ENCODE peak calls at places on chromosomes 11 and 22, in seven cellular contexts. W is sigmoid colon, P is stomach, U is K562, O is transverse colon, T is A549, K is ovary. E is an unnamed sample.

GRCh38 chr11:1757861-1758610 is 5.7 kb downstream of the CTSD start:
- DNase-seq in W (no peak), P (no peak), U (no peak), O (peak; percentile 58), T (no peak), K (no peak), E (no peak)

GRCh38 chr11:28529046-28529445 is 420.9 kb downstream of the METTL15 start:
- DNase-seq in W (no peak), P (no peak), U (no peak), O (no peak), T (no peak), K (no peak), E (no peak)

GRCh38 chr22:49632199-49633009 is 195.3 kb downstream of the BRD1 start:
- DNase-seq in W (peak; percentile 76), P (peak; percentile 55), U (no peak), O (peak; percentile 37), T (peak; percentile 67), K (peak; percentile 49), E (no peak)

GRCh38 chr11:33063326-33063775 is 24.0 kb downstream of the TCP11L1 start:
- DNase-seq in W (no peak), P (no peak), U (no peak), O (no peak), T (no peak), K (no peak), E (no peak)

GRCh38 chr11:68106165-68106940 is 14.8 kb downstream of the CHKA start:
- DNase-seq in W (peak; percentile 25), P (peak; percentile 80), U (no peak), O (peak; percentile 82), T (no peak), K (peak; percentile 78), E (no peak)

GRCh38 chr11:10861047-10861446 is 3.2 kb upstream of the ZBED5 start:
- DNase-seq in W (no peak), P (no peak), U (no peak), O (no peak), T (no peak), K (no peak), E (no peak)

GRCh38 chr11:63813563-63814382 is 517 bp downstream of the SPINDOC start:
- DNase-seq in W (peak; percentile 75), P (peak; percentile 33), U (peak; percentile 77), O (peak; percentile 47), T (peak; percentile 38), K (peak; percentile 52), E (peak; percentile 12)

GRCh38 chr11:7533199-7534029 is 19.6 kb downstream of the PPFIBP2 start:
- DNase-seq in W (no peak), P (no peak), U (no peak), O (no peak), T (no peak), K (no peak), E (no peak)

GRCh38 chr11:67367014-67367835 is 6.2 kb downstream of the CLCF1 start:
- DNase-seq in W (no peak), P (no peak), U (peak; percentile 46), O (peak; percentile 40), T (no peak), K (no peak), E (no peak)

GRCh38 chr22:42299586-42300285 is 29.3 kb upstream of the TCF20 start:
- DNase-seq in W (no peak), P (peak; percentile 34), U (peak; percentile 56), O (peak; percentile 48), T (no peak), K (no peak), E (peak; percentile 25)

GRCh38 chr11:70912226-70912840 is 340.0 kb downstream of the SHANK2 start:
- DNase-seq in W (no peak), P (no peak), U (no peak), O (no peak), T (no peak), K (no peak), E (no peak)

GRCh38 chr11:35352107-35352888 is 67.1 kb downstream of the SLC1A2 start:
- DNase-seq in W (no peak), P (peak; percentile 53), U (peak; percentile 29), O (no peak), T (no peak), K (no peak), E (no peak)

GRCh38 chr11:94792453-94792852 is 24.3 kb downstream of the AMOTL1 start:
- DNase-seq in W (no peak), P (no peak), U (no peak), O (no peak), T (no peak), K (no peak), E (no peak)

GRCh38 chr11:94793002-94793401 is 24.8 kb downstream of the AMOTL1 start:
- DNase-seq in W (no peak), P (no peak), U (no peak), O (no peak), T (no peak), K (no peak), E (no peak)

GRCh38 chr11:94794287-94795168 is 26.4 kb downstream of the AMOTL1 start:
- DNase-seq in W (peak; percentile 74), P (peak; percentile 77), U (no peak), O (no peak), T (no peak), K (peak; percentile 51), E (no peak)

GRCh38 chr11:94795799-94796580 is 27.8 kb downstream of the AMOTL1 start:
- DNase-seq in W (no peak), P (no peak), U (no peak), O (no peak), T (no peak), K (no peak), E (no peak)

GRCh38 chr11:94793822-94794221 is 25.7 kb downstream of the AMOTL1 start:
- DNase-seq in W (no peak), P (no peak), U (no peak), O (no peak), T (no peak), K (no peak), E (no peak)
- TF ChIP-seq EP300 in W (no peak), P (no peak), U (no peak), O (no peak), T (no peak), K (no peak), E (no peak)

DNA sequence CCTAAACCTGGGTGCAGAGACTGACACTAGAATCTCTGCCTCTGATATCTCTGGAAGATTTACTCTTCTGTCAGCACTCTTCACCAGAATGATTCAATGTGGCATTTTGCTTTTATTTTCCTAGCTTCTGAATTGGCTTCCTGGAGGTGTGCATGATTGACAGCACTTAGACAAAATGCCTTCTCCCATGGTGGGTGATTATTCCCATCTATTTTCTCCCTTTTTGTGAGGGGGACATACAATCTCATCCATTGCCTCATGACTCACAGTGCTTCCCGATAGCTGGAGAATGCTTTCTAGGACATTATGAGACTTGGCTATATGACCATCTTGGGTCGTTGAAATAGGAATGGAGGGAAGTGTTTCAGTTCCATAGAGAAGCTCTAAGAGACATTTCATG is 4.0 kb upstream of the TRIM68 start:
- DNase-seq in W (no peak), P (no peak), U (no peak), O (no peak), T (no peak), K (no peak), E (no peak)
- TF ChIP-seq EP300 in W (no peak), P (no peak), U (no peak), O (no peak), T (no peak), K (no peak), E (no peak)

GRCh38 chr11:80838153-80838552 is 1397.3 kb upstream of the TENM4 start:
- DNase-seq in W (no peak), P (no peak), U (no peak), O (no peak), T (no peak), K (no peak), E (no peak)
- TF ChIP-seq EP300 in W (no peak), P (no peak), U (no peak), O (no peak), T (no peak), K (no peak), E (no peak)

DNA sequence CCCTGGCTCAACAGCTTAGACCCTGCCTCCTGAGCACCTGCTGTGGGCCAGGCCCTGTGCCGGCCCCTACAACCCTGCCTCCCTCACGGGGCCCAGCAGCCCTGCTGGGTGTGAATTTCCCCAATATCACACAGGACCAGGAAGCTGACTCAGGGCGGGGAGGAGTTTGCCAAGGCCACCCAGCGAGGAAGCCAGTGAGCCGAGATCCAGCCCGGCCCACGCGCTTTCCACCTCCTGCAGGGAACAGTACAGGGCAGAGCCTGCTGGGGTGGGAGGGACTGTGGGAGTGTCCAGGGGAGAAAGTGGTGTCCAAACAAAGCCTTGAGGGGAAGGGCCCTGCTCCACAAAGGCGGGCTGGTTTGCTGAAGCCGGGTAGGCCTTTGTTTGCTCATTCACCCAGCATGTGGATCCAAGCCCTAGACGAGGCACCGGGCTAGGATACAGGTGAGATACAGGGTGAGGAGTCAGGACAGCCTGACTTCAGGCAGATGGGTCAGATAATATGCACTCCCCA is 26.8 kb downstream of the RPL3 start:
- DNase-seq in W (peak; percentile 93), P (peak; percentile 92), U (peak; percentile 84), O (peak; percentile 80), T (peak; percentile 81), K (peak; percentile 94), E (peak; percentile 90)
- TF ChIP-seq EP300 in W (no peak), P (no peak), U (no peak), O (no peak), T (no peak), K (no peak), E (peak; percentile 89)

GRCh38 chr22:48511781-48512327 is 1315.8 kb downstream of the BRD1 start:
- DNase-seq in W (no peak), P (no peak), U (no peak), O (no peak), T (no peak), K (no peak), E (no peak)

GRCh38 chr22:48510599-48510998 is 1317.1 kb downstream of the BRD1 start:
- DNase-seq in W (no peak), P (no peak), U (no peak), O (no peak), T (no peak), K (no peak), E (no peak)

GRCh38 chr22:48513446-48513845 is 1314.2 kb downstream of the BRD1 start:
- DNase-seq in W (no peak), P (no peak), U (no peak), O (no peak), T (no peak), K (no peak), E (no peak)

GRCh38 chr22:48513929-48514328 is 1313.7 kb downstream of the BRD1 start:
- DNase-seq in W (no peak), P (no peak), U (no peak), O (no peak), T (no peak), K (no peak), E (no peak)

GRCh38 chr22:48511211-48511610 is 1316.5 kb downstream of the BRD1 start:
- DNase-seq in W (no peak), P (no peak), U (no peak), O (no peak), T (no peak), K (no peak), E (no peak)
- TF ChIP-seq EP300 in W (no peak), P (no peak), U (no peak), O (no peak), T (no peak), K (no peak), E (no peak)

GRCh38 chr22:21014202-21015050 is 539 bp upstream of the P2RX6 start:
- DNase-seq in W (peak; percentile 94), P (peak; percentile 83), U (peak; percentile 100), O (peak; percentile 89), T (peak; percentile 74), K (peak; percentile 88), E (peak; percentile 54)
- TF ChIP-seq EP300 in W (no peak), P (no peak), U (peak; percentile 92), O (no peak), T (no peak), K (no peak), E (no peak)